ENCODE peak calls at places on chromosome 15, in ten cellular contexts. One of them, this sample, is unnamed.

GRCh38 chr15:49300856-49301255 is 122.2 kb upstream of the FGF7 start:
- DNase-seq in AG04450: no peak
- DNase-seq in CD4-positive, alpha-beta T cell: no peak
- DNase-seq in kidney: no peak
- DNase-seq in right atrium auricular region: no peak
- DNase-seq in CD8-positive, alpha-beta T cell: no peak
- DNase-seq in uterus: no peak
- DNase-seq in coronary artery: no peak
- DNase-seq in pancreas: no peak
- DNase-seq in lower lobe of right lung: no peak
- DNase-seq in this sample: no peak

GRCh38 chr15:32730677-32731654 is 13.2 kb downstream of the GREM1 start:
- DNase-seq in CD4-positive, alpha-beta T cell: no peak
- DNase-seq in AG04450: no peak
- DNase-seq in coronary artery: no peak
- DNase-seq in pancreas: peak; percentile 32
- DNase-seq in lower lobe of right lung: peak; percentile 85
- DNase-seq in kidney: peak; percentile 93
- DNase-seq in right atrium auricular region: no peak
- DNase-seq in CD8-positive, alpha-beta T cell: no peak
- DNase-seq in uterus: no peak
- DNase-seq in this sample: peak; percentile 28

GRCh38 chr15:60859996-60860494 is 369.1 kb downstream of the RORA start:
- DNase-seq in right atrium auricular region: no peak
- DNase-seq in lower lobe of right lung: no peak
- DNase-seq in uterus: no peak
- DNase-seq in pancreas: no peak
- DNase-seq in CD4-positive, alpha-beta T cell: no peak
- DNase-seq in AG04450: peak; percentile 27
- DNase-seq in kidney: no peak
- DNase-seq in coronary artery: no peak
- DNase-seq in CD8-positive, alpha-beta T cell: no peak
- DNase-seq in this sample: no peak

GRCh38 chr15:91887921-91888373 is 34.4 kb downstream of the SLCO3A1 start:
- DNase-seq in right atrium auricular region: no peak
- DNase-seq in kidney: no peak
- DNase-seq in CD4-positive, alpha-beta T cell: no peak
- DNase-seq in CD8-positive, alpha-beta T cell: no peak
- DNase-seq in lower lobe of right lung: no peak
- DNase-seq in AG04450: no peak
- DNase-seq in pancreas: no peak
- DNase-seq in uterus: no peak
- DNase-seq in coronary artery: no peak
- DNase-seq in this sample: no peak

GRCh38 chr15:50377867-50378751 is 23.1 kb upstream of the GABPB1 start:
- DNase-seq in coronary artery: no peak
- DNase-seq in uterus: no peak
- DNase-seq in AG04450: no peak
- DNase-seq in right atrium auricular region: no peak
- DNase-seq in CD8-positive, alpha-beta T cell: no peak
- DNase-seq in pancreas: no peak
- DNase-seq in lower lobe of right lung: no peak
- DNase-seq in kidney: no peak
- DNase-seq in CD4-positive, alpha-beta T cell: no peak
- DNase-seq in this sample: no peak

GRCh38 chr15:101499863-101500713 is 10.6 kb upstream of the PCSK6 start:
- DNase-seq in lower lobe of right lung: no peak
- DNase-seq in CD4-positive, alpha-beta T cell: no peak
- DNase-seq in AG04450: no peak
- DNase-seq in coronary artery: no peak
- DNase-seq in kidney: no peak
- DNase-seq in CD8-positive, alpha-beta T cell: no peak
- DNase-seq in right atrium auricular region: no peak
- DNase-seq in uterus: no peak
- DNase-seq in pancreas: peak; percentile 96
- DNase-seq in this sample: no peak

GRCh38 chr15:101258238-101259144 is 6.6 kb upstream of the CHSY1 start:
- DNase-seq in CD8-positive, alpha-beta T cell: peak; percentile 68
- DNase-seq in lower lobe of right lung: no peak
- DNase-seq in AG04450: no peak
- DNase-seq in kidney: no peak
- DNase-seq in uterus: peak; percentile 61
- DNase-seq in CD4-positive, alpha-beta T cell: peak; percentile 42
- DNase-seq in pancreas: peak; percentile 52
- DNase-seq in coronary artery: peak; percentile 64
- DNase-seq in right atrium auricular region: no peak
- DNase-seq in this sample: peak; percentile 75

GRCh38 chr15:65525622-65526021 is 4.6 kb upstream of the HACD3 start:
- DNase-seq in CD4-positive, alpha-beta T cell: no peak
- DNase-seq in AG04450: no peak
- DNase-seq in pancreas: no peak
- DNase-seq in lower lobe of right lung: no peak
- DNase-seq in right atrium auricular region: no peak
- DNase-seq in coronary artery: no peak
- DNase-seq in uterus: no peak
- DNase-seq in CD8-positive, alpha-beta T cell: no peak
- DNase-seq in kidney: no peak
- DNase-seq in this sample: peak; percentile 80

GRCh38 chr15:72006382-72006781 is 111.6 kb downstream of the MYO9A start:
- DNase-seq in uterus: no peak
- DNase-seq in pancreas: no peak
- DNase-seq in right atrium auricular region: no peak
- DNase-seq in CD8-positive, alpha-beta T cell: no peak
- DNase-seq in coronary artery: no peak
- DNase-seq in kidney: no peak
- DNase-seq in CD4-positive, alpha-beta T cell: no peak
- DNase-seq in lower lobe of right lung: no peak
- DNase-seq in AG04450: no peak
- DNase-seq in this sample: no peak

GRCh38 chr15:101014921-101015841 is 96.0 kb downstream of the LRRK1 start:
- DNase-seq in lower lobe of right lung: peak; percentile 80
- DNase-seq in CD8-positive, alpha-beta T cell: peak; percentile 78
- DNase-seq in uterus: peak; percentile 72
- DNase-seq in kidney: peak; percentile 89
- DNase-seq in AG04450: no peak
- DNase-seq in right atrium auricular region: peak; percentile 76
- DNase-seq in CD4-positive, alpha-beta T cell: peak; percentile 55
- DNase-seq in coronary artery: peak; percentile 71
- DNase-seq in pancreas: peak; percentile 52
- DNase-seq in this sample: peak; percentile 77

GRCh38 chr15:97037080-97037479 is 706.6 kb downstream of the NR2F2 start:
- DNase-seq in AG04450: no peak
- DNase-seq in pancreas: no peak
- DNase-seq in uterus: no peak
- DNase-seq in CD4-positive, alpha-beta T cell: no peak
- DNase-seq in CD8-positive, alpha-beta T cell: no peak
- DNase-seq in kidney: no peak
- DNase-seq in right atrium auricular region: no peak
- DNase-seq in lower lobe of right lung: no peak
- DNase-seq in coronary artery: no peak
- DNase-seq in this sample: no peak

GRCh38 chr15:97036301-97036700 is 705.8 kb downstream of the NR2F2 start:
- DNase-seq in right atrium auricular region: no peak
- DNase-seq in uterus: no peak
- DNase-seq in lower lobe of right lung: no peak
- DNase-seq in kidney: no peak
- DNase-seq in pancreas: no peak
- DNase-seq in CD8-positive, alpha-beta T cell: no peak
- DNase-seq in AG04450: no peak
- DNase-seq in coronary artery: no peak
- DNase-seq in CD4-positive, alpha-beta T cell: no peak
- DNase-seq in this sample: peak; percentile 71
- TF ChIP-seq CTCF in right atrium auricular region: no peak
- TF ChIP-seq CTCF in uterus: no peak
- TF ChIP-seq CTCF in lower lobe of right lung: no peak
- TF ChIP-seq CTCF in kidney: no peak
- TF ChIP-seq CTCF in pancreas: no peak
- TF ChIP-seq CTCF in CD8-positive, alpha-beta T cell: no peak
- TF ChIP-seq CTCF in AG04450: no peak
- TF ChIP-seq CTCF in coronary artery: no peak
- TF ChIP-seq CTCF in CD4-positive, alpha-beta T cell: no peak
- TF ChIP-seq CTCF in this sample: no peak

DNA sequence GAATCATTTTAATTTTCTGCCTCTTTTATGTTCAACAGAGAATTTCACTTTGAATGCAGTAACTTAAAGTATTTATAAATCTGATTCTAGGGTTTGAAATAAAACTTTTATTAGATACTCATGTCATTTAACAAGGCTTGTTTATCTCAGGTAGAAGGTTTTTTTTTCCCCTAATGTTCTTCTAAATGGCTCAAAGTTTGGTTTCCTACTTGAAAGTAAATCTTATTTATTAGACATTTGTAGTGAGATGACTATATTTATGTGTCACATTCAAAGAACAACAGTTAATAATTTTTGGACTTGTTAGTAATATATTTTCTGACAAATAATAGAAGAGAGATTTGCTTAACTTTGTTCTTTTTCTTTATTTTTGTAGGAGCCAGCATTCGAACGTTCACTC is 63.9 kb downstream of the NEO1 start:
- DNase-seq in kidney: no peak
- DNase-seq in right atrium auricular region: no peak
- DNase-seq in coronary artery: no peak
- DNase-seq in lower lobe of right lung: no peak
- DNase-seq in AG04450: no peak
- DNase-seq in pancreas: no peak
- DNase-seq in CD4-positive, alpha-beta T cell: no peak
- DNase-seq in CD8-positive, alpha-beta T cell: no peak
- DNase-seq in uterus: no peak
- DNase-seq in this sample: no peak
- H3K27ac ChIP-seq in kidney: no peak overlapping the region
- H3K27ac ChIP-seq in right atrium auricular region: no peak overlapping the region
- H3K27ac ChIP-seq in coronary artery: no peak overlapping the region
- H3K27ac ChIP-seq in lower lobe of right lung: no peak overlapping the region
- H3K27ac ChIP-seq in AG04450: no peak overlapping the region
- H3K27ac ChIP-seq in pancreas: no peak overlapping the region
- H3K27ac ChIP-seq in CD4-positive, alpha-beta T cell: no peak overlapping the region
- H3K27ac ChIP-seq in CD8-positive, alpha-beta T cell: no peak overlapping the region
- H3K27ac ChIP-seq in uterus: no peak overlapping the region
- H3K27ac ChIP-seq in this sample: no peak overlapping the region

DNA sequence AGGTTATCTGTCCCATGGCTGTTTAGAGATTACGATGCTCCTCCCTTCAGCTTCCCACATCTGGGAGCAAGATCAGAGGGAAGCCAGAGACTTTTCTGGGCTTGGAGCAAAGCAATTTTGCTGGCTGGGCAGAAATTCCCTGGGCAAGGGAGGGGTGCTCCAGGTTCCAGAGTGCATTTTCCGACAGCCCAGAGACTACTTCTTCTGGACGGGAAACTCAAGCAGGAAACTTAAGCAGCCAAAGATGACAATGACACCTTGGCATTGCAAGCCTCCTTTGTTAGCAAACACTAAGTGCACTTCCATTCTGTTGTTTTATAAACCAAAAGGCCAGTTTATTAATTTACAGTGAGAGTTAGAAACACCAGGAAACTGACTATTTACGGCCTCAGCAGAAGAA is 104.4 kb downstream of the MESD start:
- DNase-seq in coronary artery: no peak
- DNase-seq in AG04450: no peak
- DNase-seq in right atrium auricular region: no peak
- DNase-seq in kidney: no peak
- DNase-seq in lower lobe of right lung: no peak
- DNase-seq in uterus: no peak
- DNase-seq in pancreas: no peak
- DNase-seq in CD8-positive, alpha-beta T cell: no peak
- DNase-seq in CD4-positive, alpha-beta T cell: no peak
- DNase-seq in this sample: no peak
- TF ChIP-seq CTCF in coronary artery: no peak
- TF ChIP-seq CTCF in AG04450: no peak
- TF ChIP-seq CTCF in right atrium auricular region: no peak
- TF ChIP-seq CTCF in kidney: no peak
- TF ChIP-seq CTCF in lower lobe of right lung: no peak
- TF ChIP-seq CTCF in uterus: no peak
- TF ChIP-seq CTCF in pancreas: no peak
- TF ChIP-seq CTCF in CD8-positive, alpha-beta T cell: no peak
- TF ChIP-seq CTCF in CD4-positive, alpha-beta T cell: no peak
- TF ChIP-seq CTCF in this sample: no peak

GRCh38 chr15:57784081-57784488 is 77.6 kb downstream of the POLR2M start:
- DNase-seq in coronary artery: no peak
- DNase-seq in pancreas: no peak
- DNase-seq in lower lobe of right lung: no peak
- DNase-seq in CD4-positive, alpha-beta T cell: no peak
- DNase-seq in right atrium auricular region: peak; percentile 69
- DNase-seq in kidney: no peak
- DNase-seq in AG04450: no peak
- DNase-seq in uterus: no peak
- DNase-seq in CD8-positive, alpha-beta T cell: no peak
- DNase-seq in this sample: peak; percentile 15
- H3K27ac ChIP-seq in coronary artery: no peak overlapping the region
- H3K27ac ChIP-seq in pancreas: no peak overlapping the region
- H3K27ac ChIP-seq in lower lobe of right lung: no peak overlapping the region
- H3K27ac ChIP-seq in CD4-positive, alpha-beta T cell: no peak overlapping the region
- H3K27ac ChIP-seq in right atrium auricular region: peak overlapping the region; percentile 56
- H3K27ac ChIP-seq in kidney: peak overlapping the region; percentile 36
- H3K27ac ChIP-seq in AG04450: no peak overlapping the region
- H3K27ac ChIP-seq in uterus: peak overlapping the region; percentile 14
- H3K27ac ChIP-seq in CD8-positive, alpha-beta T cell: no peak overlapping the region
- H3K27ac ChIP-seq in this sample: no peak overlapping the region

GRCh38 chr15:40941528-40942336 is 11.5 kb upstream of the CHAC1 start:
- DNase-seq in CD8-positive, alpha-beta T cell: peak; percentile 84
- DNase-seq in right atrium auricular region: no peak
- DNase-seq in kidney: peak; percentile 93
- DNase-seq in CD4-positive, alpha-beta T cell: peak; percentile 51
- DNase-seq in coronary artery: peak; percentile 83
- DNase-seq in pancreas: peak; percentile 76
- DNase-seq in uterus: peak; percentile 72
- DNase-seq in AG04450: peak; percentile 27
- DNase-seq in lower lobe of right lung: peak; percentile 89
- DNase-seq in this sample: peak; percentile 81
- TF ChIP-seq CTCF in CD8-positive, alpha-beta T cell: peak; percentile 40
- TF ChIP-seq CTCF in right atrium auricular region: peak; percentile 80
- TF ChIP-seq CTCF in kidney: peak; percentile 80
- TF ChIP-seq CTCF in CD4-positive, alpha-beta T cell: no peak
- TF ChIP-seq CTCF in coronary artery: peak; percentile 55
- TF ChIP-seq CTCF in pancreas: peak; percentile 37
- TF ChIP-seq CTCF in uterus: peak; percentile 21
- TF ChIP-seq CTCF in AG04450: peak; percentile 36
- TF ChIP-seq CTCF in lower lobe of right lung: peak; percentile 41
- TF ChIP-seq CTCF in this sample: peak; percentile 39

DNA sequence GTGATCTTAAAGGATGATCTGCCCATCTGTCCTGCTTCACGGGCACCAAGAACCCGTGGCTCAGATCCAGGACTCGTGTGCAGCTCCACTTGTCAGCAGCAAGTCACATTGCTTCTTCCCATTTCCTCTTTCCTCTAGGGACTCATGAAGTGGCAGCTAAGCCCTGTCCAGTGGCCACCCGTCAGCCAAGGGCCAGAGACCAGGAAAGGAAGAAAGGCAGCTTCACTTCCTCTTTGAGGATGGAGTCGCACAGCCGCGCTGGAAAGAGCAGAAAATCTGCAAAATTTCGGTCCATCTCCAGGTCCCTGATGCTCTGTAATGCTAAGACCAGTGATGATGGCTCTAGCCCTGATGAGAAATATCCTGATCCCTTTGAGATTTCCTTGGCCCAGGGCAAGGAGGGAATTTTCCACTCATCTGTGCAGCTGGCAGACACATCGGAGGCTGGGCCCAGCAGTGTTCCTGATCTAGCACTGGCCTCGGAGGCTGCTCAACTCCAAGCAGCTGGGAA is 28.5 kb downstream of the IL16 start:
- DNase-seq in CD8-positive, alpha-beta T cell: no peak
- DNase-seq in CD4-positive, alpha-beta T cell: no peak
- DNase-seq in coronary artery: no peak
- DNase-seq in uterus: peak; percentile 70
- DNase-seq in pancreas: no peak
- DNase-seq in kidney: peak; percentile 54
- DNase-seq in right atrium auricular region: peak; percentile 82
- DNase-seq in lower lobe of right lung: peak; percentile 76
- DNase-seq in AG04450: no peak
- DNase-seq in this sample: no peak
- H3K27ac ChIP-seq in CD8-positive, alpha-beta T cell: no peak overlapping the region
- H3K27ac ChIP-seq in CD4-positive, alpha-beta T cell: no peak overlapping the region
- H3K27ac ChIP-seq in coronary artery: no peak overlapping the region
- H3K27ac ChIP-seq in uterus: peak overlapping the region; percentile 59
- H3K27ac ChIP-seq in pancreas: no peak overlapping the region
- H3K27ac ChIP-seq in kidney: no peak overlapping the region
- H3K27ac ChIP-seq in right atrium auricular region: peak overlapping the region; percentile 75
- H3K27ac ChIP-seq in lower lobe of right lung: peak overlapping the region; percentile 53
- H3K27ac ChIP-seq in AG04450: no peak overlapping the region
- H3K27ac ChIP-seq in this sample: no peak overlapping the region

This sample was measured in A673.